ENCODE peak calls at places on chromosome 21, in seven cellular contexts. E is small intestine, I is amygdala, U is D341Med, V is AG09319, Q is kidney tubule cell, W is RPMI7951. O is an unnamed sample.
A peak's percentile ranks its signal among the peaks of the same experiment; 100 is the strongest.

GRCh38 chr21:35203093-35204021 is 154.3 kb upstream of the RUNX1 start:
- DNase-seq in W (peak; percentile 81), I (no peak), Q (peak; percentile 48), V (no peak), U (no peak), E (no peak), O (no peak)

GRCh38 chr21:36297938-36298572 is 21.9 kb upstream of the MORC3 start:
- DNase-seq in E (peak; percentile 89), I (no peak), V (no peak), U (no peak), Q (peak; percentile 63), W (peak; percentile 42), O (no peak)

GRCh38 chr21:45640001-45640887 is 3.3 kb upstream of the PCBP3 start:
- DNase-seq in W (no peak), Q (no peak), E (peak; percentile 45), V (no peak), U (peak; percentile 39), I (no peak), O (no peak)

GRCh38 chr21:35909456-35910178 is 150.7 kb downstream of the SETD4 start:
- DNase-seq in W (no peak), U (no peak), E (no peak), I (no peak), V (no peak), Q (no peak), O (no peak)

GRCh38 chr21:43840259-43840658 is 24.8 kb upstream of the AGPAT3 start:
- DNase-seq in Q (no peak), E (no peak), V (no peak), I (no peak), U (no peak), W (no peak), O (no peak)

GRCh38 chr21:45506241-45506817 is 35.9 kb downstream of the SLC19A1 start:
- DNase-seq in Q (no peak), V (no peak), U (no peak), W (no peak), E (no peak), I (no peak), O (no peak)

GRCh38 chr21:42299324-42300044 is 15.7 kb downstream of the TFF3 start:
- DNase-seq in E (no peak), Q (peak; percentile 31), U (no peak), W (no peak), I (no peak), V (no peak), O (no peak)

GRCh38 chr21:45209046-45209445 is 78.6 kb downstream of the POFUT2 start:
- DNase-seq in V (no peak), U (no peak), I (no peak), W (peak; percentile 31), Q (peak; percentile 2), E (no peak), O (no peak)